ENCODE peak calls at places on chromosomes 2 and 18, in nine cellular contexts. One of them, this sample, is unnamed.

GRCh38 chr2:62409442-62409841 is 96.6 kb downstream of the TMEM17 start:
- DNase-seq in ELR: peak; percentile 39
- DNase-seq in HCT116: no peak
- DNase-seq in heart left ventricle: no peak
- DNase-seq in spleen: no peak
- DNase-seq in stromal cell of bone marrow: peak; percentile 67
- DNase-seq in stimulated activated naive CD4-positive, alpha-beta T cell: no peak
- DNase-seq in kidney tubule cell: peak; percentile 34
- DNase-seq in neural progenitor cell: no peak
- DNase-seq in this sample: no peak

GRCh38 chr2:25410370-25410769 is 68.6 kb upstream of the DNMT3A start:
- DNase-seq in kidney tubule cell: no peak
- DNase-seq in neural progenitor cell: no peak
- DNase-seq in stromal cell of bone marrow: no peak
- DNase-seq in ELR: no peak
- DNase-seq in heart left ventricle: no peak
- DNase-seq in spleen: no peak
- DNase-seq in stimulated activated naive CD4-positive, alpha-beta T cell: no peak
- DNase-seq in HCT116: no peak
- DNase-seq in this sample: peak; percentile 53

GRCh38 chr2:27194538-27195354 is 17.1 kb upstream of the ATRAID start:
- DNase-seq in stromal cell of bone marrow: peak; percentile 25
- DNase-seq in HCT116: no peak
- DNase-seq in neural progenitor cell: no peak
- DNase-seq in heart left ventricle: no peak
- DNase-seq in spleen: no peak
- DNase-seq in stimulated activated naive CD4-positive, alpha-beta T cell: no peak
- DNase-seq in kidney tubule cell: peak; percentile 72
- DNase-seq in ELR: no peak
- DNase-seq in this sample: no peak

GRCh38 chr18:79156330-79156729 is 87.1 kb downstream of the ATP9B start:
- DNase-seq in ELR: peak; percentile 0
- DNase-seq in spleen: no peak
- DNase-seq in neural progenitor cell: no peak
- DNase-seq in stimulated activated naive CD4-positive, alpha-beta T cell: no peak
- DNase-seq in stromal cell of bone marrow: no peak
- DNase-seq in kidney tubule cell: no peak
- DNase-seq in HCT116: no peak
- DNase-seq in heart left ventricle: no peak
- DNase-seq in this sample: no peak

GRCh38 chr2:184006998-184007397 is 591.3 kb upstream of the ZNF804A start:
- DNase-seq in stromal cell of bone marrow: no peak
- DNase-seq in spleen: no peak
- DNase-seq in kidney tubule cell: no peak
- DNase-seq in ELR: no peak
- DNase-seq in stimulated activated naive CD4-positive, alpha-beta T cell: no peak
- DNase-seq in heart left ventricle: no peak
- DNase-seq in neural progenitor cell: no peak
- DNase-seq in HCT116: no peak
- DNase-seq in this sample: no peak

GRCh38 chr2:232815569-232815968 is 39.2 kb upstream of the KCNJ13 start:
- DNase-seq in stromal cell of bone marrow: no peak
- DNase-seq in HCT116: no peak
- DNase-seq in kidney tubule cell: no peak
- DNase-seq in stimulated activated naive CD4-positive, alpha-beta T cell: no peak
- DNase-seq in spleen: no peak
- DNase-seq in neural progenitor cell: no peak
- DNase-seq in heart left ventricle: no peak
- DNase-seq in ELR: no peak
- DNase-seq in this sample: no peak

GRCh38 chr2:73925033-73925704 is 1.5 kb upstream of the DGUOK start:
- DNase-seq in stromal cell of bone marrow: no peak
- DNase-seq in heart left ventricle: no peak
- DNase-seq in stimulated activated naive CD4-positive, alpha-beta T cell: no peak
- DNase-seq in neural progenitor cell: no peak
- DNase-seq in HCT116: peak; percentile 19
- DNase-seq in kidney tubule cell: no peak
- DNase-seq in ELR: no peak
- DNase-seq in spleen: no peak
- DNase-seq in this sample: no peak

GRCh38 chr2:71697106-71698010 is 244.0 kb downstream of the DYSF start:
- DNase-seq in stromal cell of bone marrow: no peak
- DNase-seq in stimulated activated naive CD4-positive, alpha-beta T cell: no peak
- DNase-seq in ELR: no peak
- DNase-seq in kidney tubule cell: no peak
- DNase-seq in neural progenitor cell: no peak
- DNase-seq in heart left ventricle: no peak
- DNase-seq in HCT116: no peak
- DNase-seq in spleen: peak; percentile 47
- DNase-seq in this sample: no peak

GRCh38 chr2:88099798-88100488 is 27.9 kb downstream of the FABP1 start:
- DNase-seq in neural progenitor cell: peak; percentile 93
- DNase-seq in ELR: peak; percentile 28
- DNase-seq in heart left ventricle: no peak
- DNase-seq in stromal cell of bone marrow: peak; percentile 9
- DNase-seq in stimulated activated naive CD4-positive, alpha-beta T cell: no peak
- DNase-seq in spleen: no peak
- DNase-seq in HCT116: peak; percentile 41
- DNase-seq in kidney tubule cell: peak; percentile 60
- DNase-seq in this sample: no peak

GRCh38 chr2:86584164-86584913 is 21.1 kb upstream of the CHMP3 start:
- DNase-seq in kidney tubule cell: peak; percentile 19
- DNase-seq in neural progenitor cell: no peak
- DNase-seq in HCT116: no peak
- DNase-seq in heart left ventricle: no peak
- DNase-seq in stromal cell of bone marrow: peak; percentile 36
- DNase-seq in spleen: no peak
- DNase-seq in ELR: peak; percentile 29
- DNase-seq in stimulated activated naive CD4-positive, alpha-beta T cell: no peak
- DNase-seq in this sample: no peak

GRCh38 chr2:239674981-239675855 is 274.4 kb upstream of the HDAC4 start:
- DNase-seq in stromal cell of bone marrow: no peak
- DNase-seq in ELR: no peak
- DNase-seq in heart left ventricle: no peak
- DNase-seq in stimulated activated naive CD4-positive, alpha-beta T cell: no peak
- DNase-seq in HCT116: no peak
- DNase-seq in spleen: no peak
- DNase-seq in kidney tubule cell: no peak
- DNase-seq in neural progenitor cell: no peak
- DNase-seq in this sample: no peak

GRCh38 chr2:47403829-47404228 is 873 bp downstream of the MSH2 start:
- DNase-seq in HCT116: no peak
- DNase-seq in ELR: peak; percentile 38
- DNase-seq in kidney tubule cell: peak; percentile 33
- DNase-seq in spleen: no peak
- DNase-seq in neural progenitor cell: no peak
- DNase-seq in stromal cell of bone marrow: no peak
- DNase-seq in heart left ventricle: no peak
- DNase-seq in stimulated activated naive CD4-positive, alpha-beta T cell: no peak
- DNase-seq in this sample: no peak

GRCh38 chr2:85329181-85329651 is 1.4 kb upstream of the TGOLN2 start:
- DNase-seq in HCT116: no peak
- DNase-seq in heart left ventricle: no peak
- DNase-seq in neural progenitor cell: no peak
- DNase-seq in ELR: no peak
- DNase-seq in stromal cell of bone marrow: no peak
- DNase-seq in stimulated activated naive CD4-positive, alpha-beta T cell: no peak
- DNase-seq in kidney tubule cell: no peak
- DNase-seq in spleen: no peak
- DNase-seq in this sample: no peak

GRCh38 chr2:223613017-223613950 is 11.1 kb upstream of the SCG2 start:
- DNase-seq in heart left ventricle: peak; percentile 82
- DNase-seq in kidney tubule cell: peak; percentile 95
- DNase-seq in spleen: no peak
- DNase-seq in stimulated activated naive CD4-positive, alpha-beta T cell: no peak
- DNase-seq in HCT116: peak; percentile 89
- DNase-seq in stromal cell of bone marrow: peak; percentile 98
- DNase-seq in ELR: peak; percentile 98
- DNase-seq in neural progenitor cell: peak; percentile 55
- DNase-seq in this sample: no peak

GRCh38 chr2:169511818-169512217 is 2.3 kb downstream of the KLHL41 start:
- DNase-seq in heart left ventricle: no peak
- DNase-seq in HCT116: no peak
- DNase-seq in ELR: no peak
- DNase-seq in stimulated activated naive CD4-positive, alpha-beta T cell: no peak
- DNase-seq in kidney tubule cell: no peak
- DNase-seq in spleen: no peak
- DNase-seq in stromal cell of bone marrow: no peak
- DNase-seq in neural progenitor cell: no peak
- DNase-seq in this sample: no peak

GRCh38 chr18:2905802-2906521 is 59.2 kb downstream of the EMILIN2 start:
- DNase-seq in stromal cell of bone marrow: no peak
- DNase-seq in heart left ventricle: peak; percentile 82
- DNase-seq in HCT116: peak; percentile 33
- DNase-seq in stimulated activated naive CD4-positive, alpha-beta T cell: no peak
- DNase-seq in kidney tubule cell: peak; percentile 36
- DNase-seq in spleen: peak; percentile 87
- DNase-seq in ELR: peak; percentile 71
- DNase-seq in neural progenitor cell: peak; percentile 46
- DNase-seq in this sample: peak; percentile 18

GRCh38 chr18:22563098-22563707 is 145.5 kb upstream of the CTAGE1 start:
- DNase-seq in stromal cell of bone marrow: peak; percentile 79
- DNase-seq in heart left ventricle: peak; percentile 50
- DNase-seq in neural progenitor cell: peak; percentile 75
- DNase-seq in spleen: no peak
- DNase-seq in ELR: peak; percentile 86
- DNase-seq in kidney tubule cell: peak; percentile 88
- DNase-seq in HCT116: peak; percentile 74
- DNase-seq in stimulated activated naive CD4-positive, alpha-beta T cell: no peak
- DNase-seq in this sample: no peak

GRCh38 chr2:86254576-86255538 is 55.6 kb downstream of the MRPL35 start:
- DNase-seq in stimulated activated naive CD4-positive, alpha-beta T cell: no peak
- DNase-seq in heart left ventricle: peak; percentile 45
- DNase-seq in stromal cell of bone marrow: no peak
- DNase-seq in HCT116: no peak
- DNase-seq in kidney tubule cell: no peak
- DNase-seq in spleen: no peak
- DNase-seq in neural progenitor cell: no peak
- DNase-seq in ELR: no peak
- DNase-seq in this sample: no peak

GRCh38 chr2:234768608-234769196 is 183.1 kb upstream of the SH3BP4 start:
- DNase-seq in stromal cell of bone marrow: no peak
- DNase-seq in neural progenitor cell: no peak
- DNase-seq in spleen: no peak
- DNase-seq in kidney tubule cell: no peak
- DNase-seq in stimulated activated naive CD4-positive, alpha-beta T cell: no peak
- DNase-seq in HCT116: no peak
- DNase-seq in heart left ventricle: no peak
- DNase-seq in ELR: no peak
- DNase-seq in this sample: no peak

GRCh38 chr2:45394216-45394615 is 216.9 kb downstream of the SRBD1 start:
- DNase-seq in HCT116: no peak
- DNase-seq in stromal cell of bone marrow: no peak
- DNase-seq in kidney tubule cell: no peak
- DNase-seq in spleen: no peak
- DNase-seq in stimulated activated naive CD4-positive, alpha-beta T cell: no peak
- DNase-seq in ELR: no peak
- DNase-seq in neural progenitor cell: no peak
- DNase-seq in heart left ventricle: no peak
- DNase-seq in this sample: no peak

GRCh38 chr2:236210536-236210935 is 42.4 kb upstream of the GBX2 start:
- DNase-seq in kidney tubule cell: peak; percentile 20
- DNase-seq in heart left ventricle: no peak
- DNase-seq in stimulated activated naive CD4-positive, alpha-beta T cell: no peak
- DNase-seq in ELR: no peak
- DNase-seq in HCT116: no peak
- DNase-seq in neural progenitor cell: no peak
- DNase-seq in stromal cell of bone marrow: no peak
- DNase-seq in spleen: no peak
- DNase-seq in this sample: no peak

GRCh38 chr18:26546875-26547301 is 1.5 kb downstream of the KCTD1 start:
- DNase-seq in HCT116: no peak
- DNase-seq in neural progenitor cell: peak; percentile 52
- DNase-seq in stromal cell of bone marrow: no peak
- DNase-seq in spleen: peak; percentile 75
- DNase-seq in kidney tubule cell: peak; percentile 22
- DNase-seq in ELR: no peak
- DNase-seq in stimulated activated naive CD4-positive, alpha-beta T cell: no peak
- DNase-seq in heart left ventricle: no peak
- DNase-seq in this sample: no peak

This sample was measured in stimulated activated naive B cell treated with anti-CD40 and anti-IgM and Interleukin-4, amounts not matched to agents 10 μg/mL and 1 μg/mL and 100 μg/mL, for 72 hours.